ENCODE peak calls at places on chromosomes 6 and 20, in nine cellular contexts. One of them, this sample, is unnamed.

GRCh38 chr6:26152226-26153101 is 65.2 kb downstream of the HFE start:
- DNase-seq in thoracic aorta: no peak
- DNase-seq in ascending aorta: no peak
- DNase-seq in NCI-H1105: no peak
- DNase-seq in foreskin fibroblast: no peak
- DNase-seq in stomach: no peak
- DNase-seq in kidney glomerular epithelial cell: peak; percentile 76
- DNase-seq in OCI-M1: no peak
- DNase-seq in stimulated activated CD8-positive, alpha-beta memory T cell treated with anti-CD3 and anti-CD28 coated beads, Interleukin-7, amount 100 ng/mL, for 1 hour: no peak
- DNase-seq in this sample: no peak

GRCh38 chr6:43851204-43851855 is 81.3 kb downstream of the VEGFA start:
- DNase-seq in ascending aorta: no peak
- DNase-seq in OCI-M1: no peak
- DNase-seq in stomach: no peak
- DNase-seq in NCI-H1105: no peak
- DNase-seq in kidney glomerular epithelial cell: peak; percentile 47
- DNase-seq in thoracic aorta: no peak
- DNase-seq in foreskin fibroblast: peak; percentile 54
- DNase-seq in stimulated activated CD8-positive, alpha-beta memory T cell treated with anti-CD3 and anti-CD28 coated beads, Interleukin-7, amount 100 ng/mL, for 1 hour: no peak
- DNase-seq in this sample: no peak

GRCh38 chr6:12348530-12349511 is 58.7 kb downstream of the EDN1 start:
- DNase-seq in ascending aorta: peak; percentile 72
- DNase-seq in thoracic aorta: no peak
- DNase-seq in stimulated activated CD8-positive, alpha-beta memory T cell treated with anti-CD3 and anti-CD28 coated beads, Interleukin-7, amount 100 ng/mL, for 1 hour: no peak
- DNase-seq in foreskin fibroblast: peak; percentile 85
- DNase-seq in OCI-M1: no peak
- DNase-seq in kidney glomerular epithelial cell: peak; percentile 99
- DNase-seq in stomach: peak; percentile 58
- DNase-seq in NCI-H1105: no peak
- DNase-seq in this sample: no peak

GRCh38 chr6:105474234-105474633 is 71.4 kb upstream of the PREP start:
- DNase-seq in thoracic aorta: no peak
- DNase-seq in stimulated activated CD8-positive, alpha-beta memory T cell treated with anti-CD3 and anti-CD28 coated beads, Interleukin-7, amount 100 ng/mL, for 1 hour: no peak
- DNase-seq in foreskin fibroblast: peak; percentile 13
- DNase-seq in NCI-H1105: no peak
- DNase-seq in ascending aorta: no peak
- DNase-seq in stomach: no peak
- DNase-seq in OCI-M1: no peak
- DNase-seq in kidney glomerular epithelial cell: no peak
- DNase-seq in this sample: no peak

GRCh38 chr6:44561062-44561591 is 173.6 kb downstream of the CDC5L start:
- DNase-seq in foreskin fibroblast: no peak
- DNase-seq in NCI-H1105: no peak
- DNase-seq in kidney glomerular epithelial cell: no peak
- DNase-seq in stimulated activated CD8-positive, alpha-beta memory T cell treated with anti-CD3 and anti-CD28 coated beads, Interleukin-7, amount 100 ng/mL, for 1 hour: no peak
- DNase-seq in thoracic aorta: no peak
- DNase-seq in stomach: no peak
- DNase-seq in OCI-M1: no peak
- DNase-seq in ascending aorta: no peak
- DNase-seq in this sample: no peak

GRCh38 chr20:37329481-37330165 is 16.3 kb upstream of the SRC start:
- DNase-seq in foreskin fibroblast: no peak
- DNase-seq in stimulated activated CD8-positive, alpha-beta memory T cell treated with anti-CD3 and anti-CD28 coated beads, Interleukin-7, amount 100 ng/mL, for 1 hour: no peak
- DNase-seq in ascending aorta: no peak
- DNase-seq in stomach: no peak
- DNase-seq in NCI-H1105: no peak
- DNase-seq in kidney glomerular epithelial cell: no peak
- DNase-seq in thoracic aorta: no peak
- DNase-seq in OCI-M1: no peak
- DNase-seq in this sample: no peak

GRCh38 chr6:136522636-136523035 is 27.6 kb downstream of the MAP7 start:
- DNase-seq in ascending aorta: no peak
- DNase-seq in foreskin fibroblast: no peak
- DNase-seq in thoracic aorta: no peak
- DNase-seq in stomach: no peak
- DNase-seq in OCI-M1: no peak
- DNase-seq in stimulated activated CD8-positive, alpha-beta memory T cell treated with anti-CD3 and anti-CD28 coated beads, Interleukin-7, amount 100 ng/mL, for 1 hour: no peak
- DNase-seq in kidney glomerular epithelial cell: no peak
- DNase-seq in NCI-H1105: no peak
- DNase-seq in this sample: no peak

GRCh38 chr6:144153260-144153659 is 2.9 kb downstream of the STX11 start:
- DNase-seq in kidney glomerular epithelial cell: no peak
- DNase-seq in thoracic aorta: no peak
- DNase-seq in foreskin fibroblast: no peak
- DNase-seq in ascending aorta: no peak
- DNase-seq in stimulated activated CD8-positive, alpha-beta memory T cell treated with anti-CD3 and anti-CD28 coated beads, Interleukin-7, amount 100 ng/mL, for 1 hour: no peak
- DNase-seq in NCI-H1105: no peak
- DNase-seq in OCI-M1: no peak
- DNase-seq in stomach: no peak
- DNase-seq in this sample: no peak

GRCh38 chr20:52473171-52473570 is 281.6 kb upstream of the ZFP64 start:
- DNase-seq in NCI-H1105: no peak
- DNase-seq in thoracic aorta: no peak
- DNase-seq in stomach: no peak
- DNase-seq in OCI-M1: no peak
- DNase-seq in kidney glomerular epithelial cell: no peak
- DNase-seq in stimulated activated CD8-positive, alpha-beta memory T cell treated with anti-CD3 and anti-CD28 coated beads, Interleukin-7, amount 100 ng/mL, for 1 hour: no peak
- DNase-seq in ascending aorta: no peak
- DNase-seq in foreskin fibroblast: no peak
- DNase-seq in this sample: no peak

GRCh38 chr20:38167851-38168760 is 3.0 kb upstream of the TGM2 start:
- DNase-seq in NCI-H1105: no peak
- DNase-seq in foreskin fibroblast: peak; percentile 94
- DNase-seq in stomach: peak; percentile 51
- DNase-seq in thoracic aorta: peak; percentile 81
- DNase-seq in OCI-M1: peak; percentile 34
- DNase-seq in kidney glomerular epithelial cell: peak; percentile 90
- DNase-seq in stimulated activated CD8-positive, alpha-beta memory T cell treated with anti-CD3 and anti-CD28 coated beads, Interleukin-7, amount 100 ng/mL, for 1 hour: no peak
- DNase-seq in ascending aorta: peak; percentile 98
- DNase-seq in this sample: no peak

GRCh38 chr6:143332153-143332845 is 118.2 kb downstream of the ADAT2 start:
- DNase-seq in ascending aorta: no peak
- DNase-seq in foreskin fibroblast: no peak
- DNase-seq in stimulated activated CD8-positive, alpha-beta memory T cell treated with anti-CD3 and anti-CD28 coated beads, Interleukin-7, amount 100 ng/mL, for 1 hour: no peak
- DNase-seq in OCI-M1: no peak
- DNase-seq in thoracic aorta: no peak
- DNase-seq in kidney glomerular epithelial cell: no peak
- DNase-seq in stomach: no peak
- DNase-seq in NCI-H1105: no peak
- DNase-seq in this sample: no peak

GRCh38 chr6:113645576-113645970 is 211.6 kb upstream of the MARCKS start:
- DNase-seq in kidney glomerular epithelial cell: peak; percentile 78
- DNase-seq in foreskin fibroblast: peak; percentile 92
- DNase-seq in stomach: no peak
- DNase-seq in OCI-M1: no peak
- DNase-seq in ascending aorta: no peak
- DNase-seq in stimulated activated CD8-positive, alpha-beta memory T cell treated with anti-CD3 and anti-CD28 coated beads, Interleukin-7, amount 100 ng/mL, for 1 hour: no peak
- DNase-seq in NCI-H1105: no peak
- DNase-seq in thoracic aorta: no peak
- DNase-seq in this sample: no peak

GRCh38 chr6:41209547-41209951 is 8.6 kb upstream of the TREML2 start:
- DNase-seq in stimulated activated CD8-positive, alpha-beta memory T cell treated with anti-CD3 and anti-CD28 coated beads, Interleukin-7, amount 100 ng/mL, for 1 hour: no peak
- DNase-seq in OCI-M1: no peak
- DNase-seq in thoracic aorta: no peak
- DNase-seq in NCI-H1105: no peak
- DNase-seq in stomach: no peak
- DNase-seq in ascending aorta: no peak
- DNase-seq in kidney glomerular epithelial cell: no peak
- DNase-seq in foreskin fibroblast: no peak
- DNase-seq in this sample: no peak

GRCh38 chr6:36912583-36912982 is 26.8 kb downstream of the C6orf89 start:
- DNase-seq in stimulated activated CD8-positive, alpha-beta memory T cell treated with anti-CD3 and anti-CD28 coated beads, Interleukin-7, amount 100 ng/mL, for 1 hour: no peak
- DNase-seq in ascending aorta: no peak
- DNase-seq in OCI-M1: no peak
- DNase-seq in stomach: no peak
- DNase-seq in NCI-H1105: no peak
- DNase-seq in kidney glomerular epithelial cell: peak; percentile 81
- DNase-seq in foreskin fibroblast: peak; percentile 90
- DNase-seq in thoracic aorta: no peak
- DNase-seq in this sample: peak; percentile 81

GRCh38 chr6:159464827-159465226 is 228.2 kb downstream of the SOD2 start:
- DNase-seq in NCI-H1105: no peak
- DNase-seq in kidney glomerular epithelial cell: no peak
- DNase-seq in ascending aorta: no peak
- DNase-seq in OCI-M1: no peak
- DNase-seq in foreskin fibroblast: peak; percentile 22
- DNase-seq in thoracic aorta: no peak
- DNase-seq in stomach: no peak
- DNase-seq in stimulated activated CD8-positive, alpha-beta memory T cell treated with anti-CD3 and anti-CD28 coated beads, Interleukin-7, amount 100 ng/mL, for 1 hour: no peak
- DNase-seq in this sample: no peak

GRCh38 chr20:34532320-34532719 is 16.1 kb downstream of the DYNLRB1 start:
- DNase-seq in NCI-H1105: no peak
- DNase-seq in thoracic aorta: no peak
- DNase-seq in stimulated activated CD8-positive, alpha-beta memory T cell treated with anti-CD3 and anti-CD28 coated beads, Interleukin-7, amount 100 ng/mL, for 1 hour: no peak
- DNase-seq in kidney glomerular epithelial cell: no peak
- DNase-seq in OCI-M1: no peak
- DNase-seq in stomach: no peak
- DNase-seq in foreskin fibroblast: no peak
- DNase-seq in ascending aorta: peak; percentile 50
- DNase-seq in this sample: no peak

GRCh38 chr6:158559895-158560786 is at the start of gene TMEM181:
- DNase-seq in kidney glomerular epithelial cell: peak; percentile 34
- DNase-seq in NCI-H1105: peak; percentile 88
- DNase-seq in stomach: peak; percentile 88
- DNase-seq in stimulated activated CD8-positive, alpha-beta memory T cell treated with anti-CD3 and anti-CD28 coated beads, Interleukin-7, amount 100 ng/mL, for 1 hour: peak; percentile 83
- DNase-seq in foreskin fibroblast: peak; percentile 96
- DNase-seq in thoracic aorta: peak; percentile 24
- DNase-seq in ascending aorta: peak; percentile 86
- DNase-seq in OCI-M1: peak; percentile 93
- DNase-seq in this sample: peak; percentile 92

GRCh38 chr6:28353981-28354676 is 4.4 kb downstream of the ZKSCAN3 start:
- DNase-seq in foreskin fibroblast: no peak
- DNase-seq in ascending aorta: no peak
- DNase-seq in kidney glomerular epithelial cell: peak; percentile 95
- DNase-seq in stimulated activated CD8-positive, alpha-beta memory T cell treated with anti-CD3 and anti-CD28 coated beads, Interleukin-7, amount 100 ng/mL, for 1 hour: no peak
- DNase-seq in thoracic aorta: no peak
- DNase-seq in OCI-M1: peak; percentile 43
- DNase-seq in NCI-H1105: no peak
- DNase-seq in stomach: peak; percentile 76
- DNase-seq in this sample: no peak

GRCh38 chr6:36334832-36335459 is 1.7 kb downstream of the BNIP5 start:
- DNase-seq in foreskin fibroblast: no peak
- DNase-seq in NCI-H1105: no peak
- DNase-seq in stimulated activated CD8-positive, alpha-beta memory T cell treated with anti-CD3 and anti-CD28 coated beads, Interleukin-7, amount 100 ng/mL, for 1 hour: no peak
- DNase-seq in stomach: peak; percentile 50
- DNase-seq in kidney glomerular epithelial cell: no peak
- DNase-seq in OCI-M1: peak; percentile 19
- DNase-seq in thoracic aorta: no peak
- DNase-seq in ascending aorta: no peak
- DNase-seq in this sample: no peak

GRCh38 chr20:14498809-14499208 is 161.4 kb upstream of the FLRT3 start:
- DNase-seq in NCI-H1105: peak; percentile 11
- DNase-seq in kidney glomerular epithelial cell: no peak
- DNase-seq in ascending aorta: no peak
- DNase-seq in stomach: no peak
- DNase-seq in stimulated activated CD8-positive, alpha-beta memory T cell treated with anti-CD3 and anti-CD28 coated beads, Interleukin-7, amount 100 ng/mL, for 1 hour: no peak
- DNase-seq in foreskin fibroblast: no peak
- DNase-seq in thoracic aorta: no peak
- DNase-seq in OCI-M1: no peak
- DNase-seq in this sample: no peak

GRCh38 chr20:37419307-37419706 is 73.4 kb downstream of the SRC start:
- DNase-seq in thoracic aorta: no peak
- DNase-seq in foreskin fibroblast: no peak
- DNase-seq in NCI-H1105: no peak
- DNase-seq in stomach: no peak
- DNase-seq in stimulated activated CD8-positive, alpha-beta memory T cell treated with anti-CD3 and anti-CD28 coated beads, Interleukin-7, amount 100 ng/mL, for 1 hour: no peak
- DNase-seq in OCI-M1: no peak
- DNase-seq in kidney glomerular epithelial cell: no peak
- DNase-seq in ascending aorta: no peak
- DNase-seq in this sample: no peak

GRCh38 chr20:20611165-20611564 is 101.3 kb downstream of the RALGAPA2 start:
- DNase-seq in stimulated activated CD8-positive, alpha-beta memory T cell treated with anti-CD3 and anti-CD28 coated beads, Interleukin-7, amount 100 ng/mL, for 1 hour: no peak
- DNase-seq in OCI-M1: no peak
- DNase-seq in kidney glomerular epithelial cell: no peak
- DNase-seq in foreskin fibroblast: peak; percentile 4
- DNase-seq in stomach: no peak
- DNase-seq in NCI-H1105: peak; percentile 60
- DNase-seq in thoracic aorta: no peak
- DNase-seq in ascending aorta: no peak
- DNase-seq in this sample: no peak

GRCh38 chr20:46752639-46753235 is 43.3 kb downstream of the SLC2A10 start:
- DNase-seq in kidney glomerular epithelial cell: peak; percentile 54
- DNase-seq in foreskin fibroblast: peak; percentile 78
- DNase-seq in thoracic aorta: no peak
- DNase-seq in stimulated activated CD8-positive, alpha-beta memory T cell treated with anti-CD3 and anti-CD28 coated beads, Interleukin-7, amount 100 ng/mL, for 1 hour: no peak
- DNase-seq in stomach: peak; percentile 64
- DNase-seq in NCI-H1105: peak; percentile 45
- DNase-seq in OCI-M1: peak; percentile 71
- DNase-seq in ascending aorta: peak; percentile 78
- DNase-seq in this sample: peak; percentile 67

GRCh38 chr6:16374796-16375195 is 136.4 kb downstream of the GMPR start:
- DNase-seq in thoracic aorta: no peak
- DNase-seq in foreskin fibroblast: no peak
- DNase-seq in stomach: no peak
- DNase-seq in kidney glomerular epithelial cell: no peak
- DNase-seq in stimulated activated CD8-positive, alpha-beta memory T cell treated with anti-CD3 and anti-CD28 coated beads, Interleukin-7, amount 100 ng/mL, for 1 hour: no peak
- DNase-seq in ascending aorta: peak; percentile 54
- DNase-seq in OCI-M1: no peak
- DNase-seq in NCI-H1105: no peak
- DNase-seq in this sample: peak; percentile 12

GRCh38 chr6:106377061-106377540 is 16.6 kb downstream of the CRYBG1 start:
- DNase-seq in stomach: no peak
- DNase-seq in ascending aorta: no peak
- DNase-seq in stimulated activated CD8-positive, alpha-beta memory T cell treated with anti-CD3 and anti-CD28 coated beads, Interleukin-7, amount 100 ng/mL, for 1 hour: no peak
- DNase-seq in foreskin fibroblast: peak; percentile 41
- DNase-seq in kidney glomerular epithelial cell: peak; percentile 43
- DNase-seq in NCI-H1105: no peak
- DNase-seq in OCI-M1: peak; percentile 30
- DNase-seq in thoracic aorta: no peak
- DNase-seq in this sample: no peak

GRCh38 chr6:391559-392440 is at the start of gene IRF4:
- DNase-seq in NCI-H1105: no peak
- DNase-seq in thoracic aorta: no peak
- DNase-seq in kidney glomerular epithelial cell: no peak
- DNase-seq in OCI-M1: no peak
- DNase-seq in stimulated activated CD8-positive, alpha-beta memory T cell treated with anti-CD3 and anti-CD28 coated beads, Interleukin-7, amount 100 ng/mL, for 1 hour: no peak
- DNase-seq in ascending aorta: no peak
- DNase-seq in stomach: no peak
- DNase-seq in foreskin fibroblast: peak; percentile 34
- DNase-seq in this sample: peak; percentile 83

GRCh38 chr6:96939019-96939805 is 14.7 kb downstream of the KLHL32 start:
- DNase-seq in NCI-H1105: no peak
- DNase-seq in OCI-M1: peak; percentile 55
- DNase-seq in stimulated activated CD8-positive, alpha-beta memory T cell treated with anti-CD3 and anti-CD28 coated beads, Interleukin-7, amount 100 ng/mL, for 1 hour: no peak
- DNase-seq in kidney glomerular epithelial cell: peak; percentile 92
- DNase-seq in ascending aorta: no peak
- DNase-seq in foreskin fibroblast: peak; percentile 63
- DNase-seq in stomach: no peak
- DNase-seq in thoracic aorta: no peak
- DNase-seq in this sample: peak; percentile 47

GRCh38 chr6:170032197-170032596 is 258.7 kb downstream of the DLL1 start:
- DNase-seq in stimulated activated CD8-positive, alpha-beta memory T cell treated with anti-CD3 and anti-CD28 coated beads, Interleukin-7, amount 100 ng/mL, for 1 hour: no peak
- DNase-seq in ascending aorta: peak; percentile 25
- DNase-seq in NCI-H1105: no peak
- DNase-seq in thoracic aorta: no peak
- DNase-seq in stomach: peak; percentile 22
- DNase-seq in OCI-M1: no peak
- DNase-seq in kidney glomerular epithelial cell: no peak
- DNase-seq in foreskin fibroblast: no peak
- DNase-seq in this sample: no peak

GRCh38 chr20:59628171-59628570 is 23.8 kb downstream of the PHACTR3 start:
- DNase-seq in NCI-H1105: no peak
- DNase-seq in stomach: no peak
- DNase-seq in ascending aorta: no peak
- DNase-seq in stimulated activated CD8-positive, alpha-beta memory T cell treated with anti-CD3 and anti-CD28 coated beads, Interleukin-7, amount 100 ng/mL, for 1 hour: no peak
- DNase-seq in thoracic aorta: no peak
- DNase-seq in kidney glomerular epithelial cell: no peak
- DNase-seq in foreskin fibroblast: no peak
- DNase-seq in OCI-M1: no peak
- DNase-seq in this sample: no peak

GRCh38 chr6:42368156-42368555 is 83.6 kb downstream of the TRERF1 start:
- DNase-seq in OCI-M1: peak; percentile 11
- DNase-seq in thoracic aorta: no peak
- DNase-seq in stomach: no peak
- DNase-seq in foreskin fibroblast: no peak
- DNase-seq in stimulated activated CD8-positive, alpha-beta memory T cell treated with anti-CD3 and anti-CD28 coated beads, Interleukin-7, amount 100 ng/mL, for 1 hour: peak; percentile 31
- DNase-seq in NCI-H1105: no peak
- DNase-seq in kidney glomerular epithelial cell: no peak
- DNase-seq in ascending aorta: no peak
- DNase-seq in this sample: peak; percentile 86

GRCh38 chr6:3287308-3287707 is 28.6 kb downstream of the PSMG4 start:
- DNase-seq in kidney glomerular epithelial cell: no peak
- DNase-seq in NCI-H1105: no peak
- DNase-seq in stomach: no peak
- DNase-seq in ascending aorta: no peak
- DNase-seq in thoracic aorta: no peak
- DNase-seq in stimulated activated CD8-positive, alpha-beta memory T cell treated with anti-CD3 and anti-CD28 coated beads, Interleukin-7, amount 100 ng/mL, for 1 hour: no peak
- DNase-seq in OCI-M1: no peak
- DNase-seq in foreskin fibroblast: no peak
- DNase-seq in this sample: no peak